ENCODE peak calls at places on chromosomes 4 and X, in eight cellular contexts. B, D, E, O, I, A, W and M are unnamed samples. For H3K4me1, the result is how much of the 10 kb centered on the place peaks cover.

GRCh38 chr4:14632041-14632440 is 370.2 kb upstream of the CPEB2 start:
- DNase-seq in B (no peak), D (no peak), E (no peak), O (no peak), I (no peak), A (peak), W (no peak), M (no peak)

GRCh38 chrX:135740683-135741149 is 27.3 kb downstream of the CT45A3 start:
- DNase-seq in B (no peak), D (no peak), E (peak), O (peak), I (no peak), A (peak), W (no peak), M (peak)

GRCh38 chr4:1400861-1401408 is 5.3 kb downstream of the NKX1-1 start:
- DNase-seq in B (no peak), D (no peak), E (no peak), O (no peak), I (no peak), A (no peak), W (peak), M (no peak)

GRCh38 chr4:183760326-183760725 is 101.2 kb downstream of the TRAPPC11 start:
- DNase-seq in B (no peak), D (no peak), E (no peak), O (peak), I (no peak), A (no peak), W (no peak), M (no peak)

GRCh38 chr4:20264688-20265087 is 13.0 kb downstream of the SLIT2 start:
- DNase-seq in B (no peak), D (no peak), E (no peak), O (no peak), I (no peak), A (no peak), W (no peak), M (no peak)

GRCh38 chrX:140091276-140091886 is 126.1 kb upstream of the CXorf66 start:
- DNase-seq in B (no peak), D (peak), E (no peak), O (peak), I (no peak), A (peak), W (peak), M (peak)

GRCh38 chrX:44104699-44105098 is 131.5 kb upstream of the NDP start:
- DNase-seq in B (no peak), D (no peak), E (no peak), O (no peak), I (no peak), A (no peak), W (no peak), M (no peak)

GRCh38 chrX:19750028-19750786 is 137.2 kb downstream of the SH3KBP1 start:
- DNase-seq in B (no peak), D (no peak), E (no peak), O (peak), I (no peak), A (no peak), W (no peak), M (no peak)

GRCh38 chr4:88477229-88477860 is 20.4 kb downstream of the HERC5 start:
- DNase-seq in B (no peak), D (no peak), E (no peak), O (no peak), I (no peak), A (no peak), W (no peak), M (no peak)

GRCh38 chr4:2948895-2949781 is 14.1 kb downstream of the NOP14 start:
- DNase-seq in B (no peak), D (peak), E (peak), O (peak), I (no peak), A (peak), W (peak), M (no peak)

GRCh38 chrX:150663061-150663460 is 30.1 kb upstream of the MTMR1 start:
- DNase-seq in B (no peak), D (no peak), E (peak), O (no peak), I (no peak), A (no peak), W (no peak), M (no peak)

GRCh38 chrX:154125356-154126040 is 18.5 kb upstream of the OPN1LW start:
- DNase-seq in B (no peak), D (no peak), E (no peak), O (no peak), I (no peak), A (no peak), W (peak), M (peak)

GRCh38 chr4:168914095-168914494 is 96.0 kb downstream of the CBR4 start:
- DNase-seq in B (no peak), D (no peak), E (no peak), O (no peak), I (no peak), A (no peak), W (no peak), M (no peak)

GRCh38 chr4:46329118-46329976 is 60.6 kb downstream of the GABRA2 start:
- DNase-seq in B (no peak), D (peak), E (peak), O (peak), I (peak), A (peak), W (no peak), M (peak)

GRCh38 chr4:39466747-39467146 is 7.9 kb downstream of the LIAS start:
- DNase-seq in B (no peak), D (no peak), E (no peak), O (peak), I (no peak), A (no peak), W (no peak), M (no peak)

GRCh38 chr4:1356181-1356998 is 9.4 kb downstream of the UVSSA start:
- DNase-seq in B (no peak), D (peak), E (peak), O (peak), I (no peak), A (peak), W (peak), M (peak)

GRCh38 chrX:43595931-43596330 is 60.2 kb upstream of the MAOA start:
- DNase-seq in B (no peak), D (no peak), E (no peak), O (no peak), I (no peak), A (no peak), W (no peak), M (no peak)

GRCh38 chr4:56414135-56414675 is 21.2 kb downstream of the PPAT start:
- DNase-seq in B (no peak), D (no peak), E (no peak), O (no peak), I (no peak), A (no peak), W (no peak), M (no peak)

GRCh38 chr4:67019670-67020069 is 525.6 kb downstream of the CENPC start:
- DNase-seq in B (no peak), D (no peak), E (no peak), O (no peak), I (no peak), A (peak), W (no peak), M (no peak)

GRCh38 chr4:185479507-185479971 is 8.0 kb upstream of the CCDC110 start:
- DNase-seq in B (no peak), D (no peak), E (no peak), O (no peak), I (no peak), A (no peak), W (no peak), M (no peak)

GRCh38 chrX:131704136-131704695 is 160.3 kb downstream of the OR13H1 start:
- DNase-seq in B (no peak), D (no peak), E (peak), O (peak), I (no peak), A (peak), W (peak), M (peak)

GRCh38 chr4:19248023-19248422 is 1003.7 kb upstream of the SLIT2 start:
- DNase-seq in B (no peak), D (no peak), E (no peak), O (no peak), I (no peak), A (no peak), W (no peak), M (no peak)

GRCh38 chrX:34585561-34585960 is 71.5 kb downstream of the TMEM47 start:
- DNase-seq in B (no peak), D (no peak), E (no peak), O (no peak), I (no peak), A (peak), W (no peak), M (no peak)

DNA sequence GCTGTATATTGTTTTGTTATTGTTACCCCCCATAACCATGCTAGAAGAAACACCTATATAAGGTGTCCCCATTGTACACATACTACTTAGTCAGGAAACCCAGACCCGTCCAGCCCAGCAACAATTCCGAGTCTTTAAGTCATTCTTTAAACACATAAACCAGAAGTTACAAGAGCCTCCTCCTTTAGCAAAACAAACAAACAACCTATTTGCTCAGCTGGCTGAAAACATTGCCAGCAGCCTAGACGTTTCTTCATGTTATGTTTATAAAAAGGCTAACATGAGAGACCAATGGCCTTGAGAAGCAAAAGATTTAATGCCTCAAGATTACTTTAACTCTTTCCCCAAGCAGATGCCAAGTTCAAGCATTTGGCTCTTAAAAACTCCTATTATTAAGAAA is 1.4 kb downstream of the ACOX3 start:
- DNase-seq in B (no peak), D (no peak), E (no peak), O (no peak), I (no peak), A (no peak), W (no peak), M (peak)
- H3K4me1 ChIP-seq in B (half or more), D (half or more), E (under half), O (under half), I (under half), A (under half), W (under half), M (half or more)

GRCh38 chrX:41108007-41108683 is 22.9 kb downstream of the USP9X start:
- DNase-seq in B (no peak), D (no peak), E (no peak), O (no peak), I (no peak), A (no peak), W (no peak), M (no peak)
- H3K4me1 ChIP-seq in B (under half), D (under half), E (half or more), O (under half), I (under half), A (under half), W (under half), M (under half)

DNA sequence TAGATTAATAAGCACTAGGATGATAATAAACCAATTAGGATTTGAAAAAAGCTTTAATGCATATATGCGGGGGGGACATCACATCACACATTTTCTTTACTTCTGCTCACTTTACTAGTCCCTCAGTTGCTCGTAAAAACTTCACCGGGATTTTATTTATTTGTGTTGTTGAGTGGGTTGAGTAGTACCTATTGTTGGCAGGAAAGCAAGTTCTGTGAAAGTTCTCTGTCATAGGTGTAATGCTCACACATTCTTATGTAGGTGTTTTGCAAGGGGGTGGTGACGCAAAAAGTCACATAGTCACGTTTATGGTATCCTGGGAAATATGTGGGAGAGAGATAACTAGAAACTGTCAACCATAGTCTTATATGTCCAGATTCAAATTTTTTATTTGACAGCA is 65.3 kb downstream of the PDLIM5 start:
- DNase-seq in B (no peak), D (no peak), E (no peak), O (peak), I (no peak), A (no peak), W (no peak), M (no peak)
- H3K4me1 ChIP-seq in B (under half), D (half or more), E (under half), O (under half), I (under half), A (under half), W (under half), M (under half)

GRCh38 chrX:1476682-1477081 is 24.0 kb upstream of the ASMTL start:
- DNase-seq in B (no peak), D (no peak), E (no peak), O (no peak), I (no peak), A (no peak), W (no peak), M (no peak)
- H3K4me1 ChIP-seq in B (under half), D (under half), E (half or more), O (under half), I (under half), A (under half), W (under half), M (under half)

GRCh38 chr4:173311368-173311767 is 22.8 kb downstream of the HMGB2 start:
- DNase-seq in B (no peak), D (no peak), E (no peak), O (no peak), I (no peak), A (peak), W (no peak), M (no peak)

GRCh38 chr4:173307778-173308177 is 26.4 kb downstream of the HMGB2 start:
- DNase-seq in B (no peak), D (no peak), E (no peak), O (no peak), I (no peak), A (no peak), W (no peak), M (no peak)
- H3K4me1 ChIP-seq in B (under half), D (under half), E (under half), O (under half), I (under half), A (under half), W (under half), M (under half)